ENCODE peak calls at places on chromosome 2, in eight cellular contexts. One of them, this sample, is unnamed.

GRCh38 chr2:74002515-74003391 is 18.0 kb downstream of the TET3 start:
- DNase-seq in retinal pigment epithelial cell: peak; percentile 47
- DNase-seq in CD8-positive, alpha-beta T cell: peak; percentile 76
- DNase-seq in OCI-LY7: peak; percentile 76
- DNase-seq in astrocyte of the spinal cord: peak; percentile 81
- DNase-seq in Caco-2: peak; percentile 22
- DNase-seq in kidney epithelial cell: no peak
- DNase-seq in astrocyte of the cerebellum: no peak
- DNase-seq in this sample: peak; percentile 85

GRCh38 chr2:6237261-6237660 is 545.1 kb downstream of the SOX11 start:
- DNase-seq in Caco-2: no peak
- DNase-seq in astrocyte of the cerebellum: no peak
- DNase-seq in astrocyte of the spinal cord: no peak
- DNase-seq in OCI-LY7: no peak
- DNase-seq in kidney epithelial cell: peak; percentile 37
- DNase-seq in CD8-positive, alpha-beta T cell: no peak
- DNase-seq in retinal pigment epithelial cell: no peak
- DNase-seq in this sample: no peak

GRCh38 chr2:69946351-69947077 is 14.9 kb downstream of the ASPRV1 start:
- DNase-seq in astrocyte of the cerebellum: peak; percentile 31
- DNase-seq in astrocyte of the spinal cord: peak; percentile 63
- DNase-seq in OCI-LY7: peak; percentile 44
- DNase-seq in Caco-2: no peak
- DNase-seq in kidney epithelial cell: peak; percentile 21
- DNase-seq in retinal pigment epithelial cell: peak; percentile 96
- DNase-seq in CD8-positive, alpha-beta T cell: peak; percentile 61
- DNase-seq in this sample: peak; percentile 59

GRCh38 chr2:54599326-54599710 is 124.1 kb upstream of the EML6 start:
- DNase-seq in CD8-positive, alpha-beta T cell: no peak
- DNase-seq in retinal pigment epithelial cell: no peak
- DNase-seq in Caco-2: no peak
- DNase-seq in astrocyte of the spinal cord: no peak
- DNase-seq in kidney epithelial cell: no peak
- DNase-seq in OCI-LY7: no peak
- DNase-seq in astrocyte of the cerebellum: no peak
- DNase-seq in this sample: no peak

GRCh38 chr2:23803965-23804542 is 122.9 kb downstream of the ATAD2B start:
- DNase-seq in astrocyte of the spinal cord: peak; percentile 25
- DNase-seq in CD8-positive, alpha-beta T cell: no peak
- DNase-seq in retinal pigment epithelial cell: no peak
- DNase-seq in OCI-LY7: peak; percentile 31
- DNase-seq in Caco-2: no peak
- DNase-seq in astrocyte of the cerebellum: no peak
- DNase-seq in kidney epithelial cell: no peak
- DNase-seq in this sample: peak; percentile 33

GRCh38 chr2:140990416-140990815 is 1140.4 kb downstream of the LRP1B start:
- DNase-seq in retinal pigment epithelial cell: peak; percentile 35
- DNase-seq in kidney epithelial cell: no peak
- DNase-seq in astrocyte of the spinal cord: peak; percentile 94
- DNase-seq in OCI-LY7: no peak
- DNase-seq in Caco-2: no peak
- DNase-seq in CD8-positive, alpha-beta T cell: no peak
- DNase-seq in astrocyte of the cerebellum: peak; percentile 94
- DNase-seq in this sample: no peak

GRCh38 chr2:235497096-235497495 is 3.3 kb downstream of the AGAP1 start:
- DNase-seq in retinal pigment epithelial cell: no peak
- DNase-seq in kidney epithelial cell: no peak
- DNase-seq in Caco-2: no peak
- DNase-seq in astrocyte of the spinal cord: no peak
- DNase-seq in astrocyte of the cerebellum: no peak
- DNase-seq in OCI-LY7: no peak
- DNase-seq in CD8-positive, alpha-beta T cell: no peak
- DNase-seq in this sample: no peak

GRCh38 chr2:138112536-138112935 is 148.3 kb downstream of the HNMT start:
- DNase-seq in astrocyte of the spinal cord: peak; percentile 9
- DNase-seq in Caco-2: no peak
- DNase-seq in kidney epithelial cell: no peak
- DNase-seq in CD8-positive, alpha-beta T cell: no peak
- DNase-seq in astrocyte of the cerebellum: no peak
- DNase-seq in retinal pigment epithelial cell: peak; percentile 42
- DNase-seq in OCI-LY7: no peak
- DNase-seq in this sample: no peak

GRCh38 chr2:240567137-240567871 is 980 bp upstream of the RNPEPL1 start:
- DNase-seq in astrocyte of the spinal cord: no peak
- DNase-seq in astrocyte of the cerebellum: no peak
- DNase-seq in OCI-LY7: no peak
- DNase-seq in kidney epithelial cell: no peak
- DNase-seq in Caco-2: peak; percentile 26
- DNase-seq in retinal pigment epithelial cell: no peak
- DNase-seq in CD8-positive, alpha-beta T cell: peak; percentile 48
- DNase-seq in this sample: peak; percentile 34

GRCh38 chr2:150332378-150332777 is 155.1 kb downstream of the RND3 start:
- DNase-seq in kidney epithelial cell: no peak
- DNase-seq in Caco-2: no peak
- DNase-seq in CD8-positive, alpha-beta T cell: no peak
- DNase-seq in astrocyte of the cerebellum: no peak
- DNase-seq in astrocyte of the spinal cord: no peak
- DNase-seq in retinal pigment epithelial cell: no peak
- DNase-seq in OCI-LY7: no peak
- DNase-seq in this sample: no peak

GRCh38 chr2:43995733-43996533 is at the start of gene LRPPRC:
- DNase-seq in astrocyte of the cerebellum: peak; percentile 94
- DNase-seq in kidney epithelial cell: peak; percentile 91
- DNase-seq in astrocyte of the spinal cord: peak; percentile 97
- DNase-seq in OCI-LY7: peak; percentile 97
- DNase-seq in CD8-positive, alpha-beta T cell: peak; percentile 90
- DNase-seq in Caco-2: peak; percentile 97
- DNase-seq in retinal pigment epithelial cell: peak; percentile 89
- DNase-seq in this sample: peak; percentile 97

GRCh38 chr2:61758991-61759390 is 94.9 kb downstream of the FAM161A start:
- DNase-seq in kidney epithelial cell: no peak
- DNase-seq in astrocyte of the spinal cord: peak; percentile 67
- DNase-seq in OCI-LY7: no peak
- DNase-seq in retinal pigment epithelial cell: no peak
- DNase-seq in Caco-2: no peak
- DNase-seq in astrocyte of the cerebellum: peak; percentile 15
- DNase-seq in CD8-positive, alpha-beta T cell: no peak
- DNase-seq in this sample: no peak

GRCh38 chr2:72367530-72368225 is 220.0 kb upstream of the CYP26B1 start:
- DNase-seq in astrocyte of the cerebellum: peak; percentile 19
- DNase-seq in CD8-positive, alpha-beta T cell: no peak
- DNase-seq in astrocyte of the spinal cord: peak; percentile 75
- DNase-seq in OCI-LY7: no peak
- DNase-seq in kidney epithelial cell: no peak
- DNase-seq in retinal pigment epithelial cell: peak; percentile 81
- DNase-seq in Caco-2: peak; percentile 64
- DNase-seq in this sample: no peak

GRCh38 chr2:3628241-3628679 is 29.7 kb upstream of the ALLC start:
- DNase-seq in Caco-2: peak; percentile 27
- DNase-seq in OCI-LY7: no peak
- DNase-seq in astrocyte of the spinal cord: no peak
- DNase-seq in kidney epithelial cell: no peak
- DNase-seq in astrocyte of the cerebellum: no peak
- DNase-seq in retinal pigment epithelial cell: no peak
- DNase-seq in CD8-positive, alpha-beta T cell: no peak
- DNase-seq in this sample: no peak

GRCh38 chr2:20656561-20656960 is 5.7 kb upstream of the HS1BP3 start:
- DNase-seq in OCI-LY7: no peak
- DNase-seq in astrocyte of the spinal cord: no peak
- DNase-seq in kidney epithelial cell: no peak
- DNase-seq in Caco-2: no peak
- DNase-seq in astrocyte of the cerebellum: no peak
- DNase-seq in CD8-positive, alpha-beta T cell: no peak
- DNase-seq in retinal pigment epithelial cell: no peak
- DNase-seq in this sample: no peak

GRCh38 chr2:60502123-60502522 is 51.3 kb downstream of the BCL11A start:
- DNase-seq in OCI-LY7: no peak
- DNase-seq in Caco-2: no peak
- DNase-seq in retinal pigment epithelial cell: no peak
- DNase-seq in astrocyte of the cerebellum: no peak
- DNase-seq in CD8-positive, alpha-beta T cell: no peak
- DNase-seq in astrocyte of the spinal cord: no peak
- DNase-seq in kidney epithelial cell: no peak
- DNase-seq in this sample: no peak

GRCh38 chr2:241948299-241948897 is 78.9 kb downstream of the RTP5 start:
- DNase-seq in kidney epithelial cell: no peak
- DNase-seq in CD8-positive, alpha-beta T cell: no peak
- DNase-seq in astrocyte of the spinal cord: no peak
- DNase-seq in astrocyte of the cerebellum: no peak
- DNase-seq in Caco-2: no peak
- DNase-seq in OCI-LY7: no peak
- DNase-seq in retinal pigment epithelial cell: no peak
- DNase-seq in this sample: no peak

GRCh38 chr2:127929449-127929848 is 43.7 kb upstream of the AMMECR1L start:
- DNase-seq in Caco-2: no peak
- DNase-seq in astrocyte of the cerebellum: no peak
- DNase-seq in OCI-LY7: no peak
- DNase-seq in kidney epithelial cell: no peak
- DNase-seq in astrocyte of the spinal cord: no peak
- DNase-seq in retinal pigment epithelial cell: no peak
- DNase-seq in CD8-positive, alpha-beta T cell: no peak
- DNase-seq in this sample: no peak

GRCh38 chr2:28359222-28360065 is 33.2 kb upstream of the FOSL2 start:
- DNase-seq in CD8-positive, alpha-beta T cell: peak; percentile 84
- DNase-seq in astrocyte of the cerebellum: peak; percentile 70
- DNase-seq in kidney epithelial cell: no peak
- DNase-seq in Caco-2: no peak
- DNase-seq in retinal pigment epithelial cell: no peak
- DNase-seq in OCI-LY7: peak; percentile 7
- DNase-seq in astrocyte of the spinal cord: peak; percentile 85
- DNase-seq in this sample: peak; percentile 75

GRCh38 chr2:191043438-191043837 is 29.5 kb upstream of the STAT1 start:
- DNase-seq in astrocyte of the cerebellum: no peak
- DNase-seq in retinal pigment epithelial cell: no peak
- DNase-seq in OCI-LY7: no peak
- DNase-seq in Caco-2: no peak
- DNase-seq in astrocyte of the spinal cord: peak; percentile 13
- DNase-seq in kidney epithelial cell: no peak
- DNase-seq in CD8-positive, alpha-beta T cell: no peak
- DNase-seq in this sample: no peak

DNA sequence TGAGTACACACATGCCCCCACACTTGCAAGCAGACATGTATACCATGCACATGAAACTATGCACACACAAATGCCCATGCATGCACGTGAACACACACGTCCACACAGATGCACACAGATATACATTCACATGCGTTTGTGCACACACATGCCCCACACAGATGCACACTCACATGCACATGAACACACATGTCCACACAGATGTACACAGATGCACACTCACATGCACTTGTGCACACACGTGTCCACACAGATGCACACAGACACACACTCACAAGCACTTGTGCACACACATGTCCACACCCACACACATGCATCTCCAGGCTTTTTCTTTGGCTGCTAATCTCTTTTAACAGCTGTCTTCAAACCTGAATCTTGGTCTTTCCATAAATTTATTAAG is 31.1 kb downstream of the SNTG2 start:
- DNase-seq in Caco-2: no peak
- DNase-seq in astrocyte of the spinal cord: no peak
- DNase-seq in retinal pigment epithelial cell: no peak
- DNase-seq in astrocyte of the cerebellum: no peak
- DNase-seq in OCI-LY7: no peak
- DNase-seq in CD8-positive, alpha-beta T cell: no peak
- DNase-seq in kidney epithelial cell: no peak
- DNase-seq in this sample: no peak
- H3K4me3 ChIP-seq in Caco-2: no peak overlapping the region
- H3K4me3 ChIP-seq in astrocyte of the spinal cord: no peak overlapping the region
- H3K4me3 ChIP-seq in retinal pigment epithelial cell: no peak overlapping the region
- H3K4me3 ChIP-seq in astrocyte of the cerebellum: no peak overlapping the region
- H3K4me3 ChIP-seq in OCI-LY7: no peak overlapping the region
- H3K4me3 ChIP-seq in CD8-positive, alpha-beta T cell: no peak overlapping the region
- H3K4me3 ChIP-seq in kidney epithelial cell: no peak overlapping the region
- H3K4me3 ChIP-seq in this sample: no peak overlapping the region

DNA sequence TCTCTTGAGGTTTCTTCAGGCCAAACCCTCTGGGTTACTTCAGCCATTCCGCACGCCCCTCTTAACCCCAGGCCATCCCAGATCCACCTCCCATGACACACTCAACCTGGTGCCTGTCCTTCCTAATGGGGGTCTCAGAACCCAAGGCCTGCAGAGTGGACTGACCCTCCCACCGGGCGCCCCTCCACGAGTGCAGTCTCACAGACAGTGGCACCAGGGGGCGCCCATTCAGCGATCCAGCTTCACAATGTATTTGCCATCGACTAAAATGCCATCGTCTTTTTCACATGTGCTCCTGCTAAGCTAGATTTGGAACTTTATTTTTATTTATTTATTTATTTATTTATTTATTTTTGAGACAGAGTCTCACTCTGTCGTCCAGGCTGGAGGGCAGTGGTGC is 38.5 kb downstream of the INPP5D start:
- DNase-seq in retinal pigment epithelial cell: no peak
- DNase-seq in kidney epithelial cell: no peak
- DNase-seq in OCI-LY7: no peak
- DNase-seq in Caco-2: no peak
- DNase-seq in CD8-positive, alpha-beta T cell: no peak
- DNase-seq in astrocyte of the cerebellum: no peak
- DNase-seq in astrocyte of the spinal cord: peak; percentile 7
- DNase-seq in this sample: no peak
- TF ChIP-seq CTCF in retinal pigment epithelial cell: peak; percentile 53
- TF ChIP-seq CTCF in kidney epithelial cell: peak; percentile 34
- TF ChIP-seq CTCF in OCI-LY7: peak; percentile 82
- TF ChIP-seq CTCF in Caco-2: peak; percentile 19
- TF ChIP-seq CTCF in CD8-positive, alpha-beta T cell: peak; percentile 22
- TF ChIP-seq CTCF in astrocyte of the cerebellum: peak; percentile 40
- TF ChIP-seq CTCF in astrocyte of the spinal cord: peak; percentile 46
- TF ChIP-seq CTCF in this sample: no peak

DNA sequence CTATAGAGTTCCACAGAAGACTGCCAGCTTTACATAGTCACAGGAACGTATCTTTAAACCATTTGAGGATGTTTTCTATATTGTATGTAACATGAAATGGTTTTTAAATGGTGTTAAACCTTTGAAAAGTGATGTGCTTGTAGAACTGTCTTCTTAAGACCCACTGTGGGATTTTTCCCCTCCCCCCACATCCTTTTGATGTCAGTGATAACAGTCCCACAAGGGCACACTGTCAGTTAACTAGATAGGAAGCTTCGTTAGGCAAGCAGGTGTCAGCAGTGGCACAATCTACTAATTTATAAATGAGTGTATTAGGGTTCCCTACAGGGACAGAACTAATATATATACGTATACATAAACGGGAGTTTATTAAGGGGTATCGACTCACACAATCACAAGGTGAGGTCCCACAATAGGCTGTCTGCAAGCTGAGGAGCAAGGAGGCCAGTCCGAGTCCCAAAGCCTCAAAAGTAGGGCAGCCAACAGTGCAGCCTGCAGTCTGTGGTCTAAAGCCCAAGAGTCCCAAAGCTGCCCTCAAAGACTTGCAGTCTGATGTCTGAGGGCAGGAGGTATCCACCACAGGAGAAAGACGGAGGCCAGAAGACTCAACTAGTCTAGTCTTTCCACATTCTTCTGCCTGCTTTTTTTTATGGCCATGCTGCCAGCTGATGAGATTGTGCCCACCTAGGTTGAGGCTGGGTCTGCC is 23.8 kb upstream of the HNRNPLL start:
- DNase-seq in astrocyte of the spinal cord: no peak
- DNase-seq in retinal pigment epithelial cell: no peak
- DNase-seq in astrocyte of the cerebellum: no peak
- DNase-seq in kidney epithelial cell: no peak
- DNase-seq in CD8-positive, alpha-beta T cell: peak; percentile 39
- DNase-seq in Caco-2: no peak
- DNase-seq in OCI-LY7: peak; percentile 48
- DNase-seq in this sample: peak; percentile 42
- H3K4me3 ChIP-seq in astrocyte of the spinal cord: no peak overlapping the region
- H3K4me3 ChIP-seq in retinal pigment epithelial cell: no peak overlapping the region
- H3K4me3 ChIP-seq in astrocyte of the cerebellum: no peak overlapping the region
- H3K4me3 ChIP-seq in kidney epithelial cell: no peak overlapping the region
- H3K4me3 ChIP-seq in CD8-positive, alpha-beta T cell: no peak overlapping the region
- H3K4me3 ChIP-seq in Caco-2: no peak overlapping the region
- H3K4me3 ChIP-seq in OCI-LY7: no peak overlapping the region
- H3K4me3 ChIP-seq in this sample: no peak overlapping the region

GRCh38 chr2:124915567-124915966 is 890.5 kb downstream of the CNTNAP5 start:
- DNase-seq in kidney epithelial cell: no peak
- DNase-seq in Caco-2: no peak
- DNase-seq in OCI-LY7: no peak
- DNase-seq in CD8-positive, alpha-beta T cell: no peak
- DNase-seq in astrocyte of the spinal cord: no peak
- DNase-seq in retinal pigment epithelial cell: no peak
- DNase-seq in astrocyte of the cerebellum: no peak
- DNase-seq in this sample: peak; percentile 45
- TF ChIP-seq CTCF in kidney epithelial cell: no peak
- TF ChIP-seq CTCF in Caco-2: peak; percentile 43
- TF ChIP-seq CTCF in OCI-LY7: no peak
- TF ChIP-seq CTCF in CD8-positive, alpha-beta T cell: no peak
- TF ChIP-seq CTCF in astrocyte of the spinal cord: no peak
- TF ChIP-seq CTCF in retinal pigment epithelial cell: no peak
- TF ChIP-seq CTCF in astrocyte of the cerebellum: no peak
- TF ChIP-seq CTCF in this sample: peak; percentile 28